ENCODE peak calls at places on chromosome 17, in four cellular contexts. L is A549; J is stimulated activated CD4-positive, alpha-beta T cell treated with anti-CD3 and anti-CD28 coated beads, Interleukin-15, amount 100 ng/mL, for 48 hours; W is activated CD8-positive, alpha-beta memory T cell treated with anti-CD3 and anti-CD28 coated beads for 4 hours. I is an unnamed sample.

GRCh38 chr17:58507123-58507634 is 7.3 kb downstream of the MTMR4 start:
- DNase-seq in L (no peak), W (no peak), J (no peak), I (no peak)

GRCh38 chr17:17379197-17379991 is 76.2 kb downstream of the NT5M start:
- DNase-seq in W (no peak), J (no peak), L (no peak), I (no peak)

GRCh38 chr17:1639549-1639948 is 6.0 kb downstream of the SCARF1 start:
- DNase-seq in L (no peak), W (no peak), J (no peak), I (no peak)

GRCh38 chr17:66549312-66549705 is 246.9 kb downstream of the PRKCA start:
- DNase-seq in J (no peak), W (no peak), L (no peak), I (no peak)

GRCh38 chr17:17570207-17570797 is 21.2 kb downstream of the PEMT start:
- DNase-seq in W (no peak), L (peak), J (no peak), I (peak)

GRCh38 chr17:59373879-59374495 is 42.5 kb downstream of the YPEL2 start:
- DNase-seq in W (no peak), J (no peak), L (no peak), I (peak)

GRCh38 chr17:32944248-32945020 is 16.5 kb downstream of the TMEM98 start:
- DNase-seq in W (no peak), J (no peak), L (no peak), I (no peak)

GRCh38 chr17:64129765-64130558 is at the start of gene ERN1:
- DNase-seq in J (peak), W (peak), L (peak), I (peak)

GRCh38 chr17:29115906-29116651 is 64.1 kb downstream of the MYO18A start:
- DNase-seq in L (peak), W (no peak), J (no peak), I (no peak)